ENCODE peak calls at places on chromosomes 7 and 10, in nine cellular contexts. One of them, this sample, is unnamed. For H3K4me1, the result is how much of the 10 kb centered on the place peaks cover.

GRCh38 chr10:50512743-50513416 is 110.9 kb downstream of the SGMS1 start:
- DNase-seq in uterus: no peak
- DNase-seq in keratinocyte: no peak
- DNase-seq in body of pancreas: no peak
- DNase-seq in CD8-positive, alpha-beta T cell: no peak
- DNase-seq in OCI-LY7: peak
- DNase-seq in DND-41: no peak
- DNase-seq in right cardiac atrium: no peak
- DNase-seq in stomach: no peak
- DNase-seq in this sample: no peak

GRCh38 chr10:121216721-121217181 is 365.6 kb downstream of the WDR11 start:
- DNase-seq in OCI-LY7: no peak
- DNase-seq in keratinocyte: no peak
- DNase-seq in body of pancreas: no peak
- DNase-seq in right cardiac atrium: peak
- DNase-seq in DND-41: no peak
- DNase-seq in uterus: no peak
- DNase-seq in CD8-positive, alpha-beta T cell: no peak
- DNase-seq in stomach: no peak
- DNase-seq in this sample: no peak

GRCh38 chr10:13272164-13272571 is 27.7 kb downstream of the PHYH start:
- DNase-seq in keratinocyte: no peak
- DNase-seq in stomach: no peak
- DNase-seq in right cardiac atrium: peak
- DNase-seq in OCI-LY7: peak
- DNase-seq in CD8-positive, alpha-beta T cell: no peak
- DNase-seq in DND-41: no peak
- DNase-seq in body of pancreas: no peak
- DNase-seq in uterus: peak
- DNase-seq in this sample: peak

GRCh38 chr7:32158751-32159360 is 88.6 kb upstream of the PDE1C start:
- DNase-seq in DND-41: no peak
- DNase-seq in CD8-positive, alpha-beta T cell: no peak
- DNase-seq in right cardiac atrium: no peak
- DNase-seq in keratinocyte: no peak
- DNase-seq in body of pancreas: no peak
- DNase-seq in OCI-LY7: no peak
- DNase-seq in stomach: no peak
- DNase-seq in uterus: no peak
- DNase-seq in this sample: no peak

GRCh38 chr7:155002411-155003214 is at the start of gene PAXIP1:
- DNase-seq in body of pancreas: peak
- DNase-seq in stomach: peak
- DNase-seq in CD8-positive, alpha-beta T cell: no peak
- DNase-seq in uterus: no peak
- DNase-seq in keratinocyte: no peak
- DNase-seq in right cardiac atrium: peak
- DNase-seq in OCI-LY7: peak
- DNase-seq in DND-41: peak
- DNase-seq in this sample: peak

GRCh38 chr10:19728376-19728775 is 87.9 kb upstream of the PLXDC2 start:
- DNase-seq in right cardiac atrium: no peak
- DNase-seq in DND-41: no peak
- DNase-seq in OCI-LY7: no peak
- DNase-seq in uterus: no peak
- DNase-seq in keratinocyte: no peak
- DNase-seq in body of pancreas: no peak
- DNase-seq in stomach: no peak
- DNase-seq in CD8-positive, alpha-beta T cell: no peak
- DNase-seq in this sample: no peak

GRCh38 chr10:11636761-11637166 is 25.3 kb upstream of the USP6NL start:
- DNase-seq in body of pancreas: no peak
- DNase-seq in uterus: no peak
- DNase-seq in CD8-positive, alpha-beta T cell: no peak
- DNase-seq in DND-41: no peak
- DNase-seq in OCI-LY7: no peak
- DNase-seq in stomach: no peak
- DNase-seq in keratinocyte: no peak
- DNase-seq in right cardiac atrium: no peak
- DNase-seq in this sample: peak

GRCh38 chr10:91681361-91682276 is 48.7 kb upstream of the PPP1R3C start:
- DNase-seq in body of pancreas: no peak
- DNase-seq in right cardiac atrium: peak
- DNase-seq in CD8-positive, alpha-beta T cell: no peak
- DNase-seq in DND-41: no peak
- DNase-seq in stomach: no peak
- DNase-seq in OCI-LY7: no peak
- DNase-seq in keratinocyte: no peak
- DNase-seq in uterus: no peak
- DNase-seq in this sample: peak

GRCh38 chr10:106479619-106480018 is 684.9 kb downstream of the SORCS1 start:
- DNase-seq in right cardiac atrium: no peak
- DNase-seq in keratinocyte: no peak
- DNase-seq in CD8-positive, alpha-beta T cell: no peak
- DNase-seq in uterus: no peak
- DNase-seq in DND-41: no peak
- DNase-seq in stomach: no peak
- DNase-seq in OCI-LY7: no peak
- DNase-seq in body of pancreas: no peak
- DNase-seq in this sample: no peak

GRCh38 chr10:102246261-102246660 is 929 bp downstream of the GBF1 start:
- DNase-seq in stomach: no peak
- DNase-seq in CD8-positive, alpha-beta T cell: no peak
- DNase-seq in right cardiac atrium: no peak
- DNase-seq in OCI-LY7: peak
- DNase-seq in DND-41: no peak
- DNase-seq in uterus: no peak
- DNase-seq in keratinocyte: no peak
- DNase-seq in body of pancreas: no peak
- DNase-seq in this sample: no peak

GRCh38 chr10:44385726-44386438 is 985 bp upstream of the CXCL12 start:
- DNase-seq in body of pancreas: no peak
- DNase-seq in right cardiac atrium: peak
- DNase-seq in uterus: peak
- DNase-seq in CD8-positive, alpha-beta T cell: no peak
- DNase-seq in keratinocyte: no peak
- DNase-seq in OCI-LY7: no peak
- DNase-seq in DND-41: no peak
- DNase-seq in stomach: peak
- DNase-seq in this sample: no peak

GRCh38 chr10:17857040-17857439 is 47.9 kb downstream of the MRC1 start:
- DNase-seq in body of pancreas: no peak
- DNase-seq in CD8-positive, alpha-beta T cell: no peak
- DNase-seq in right cardiac atrium: no peak
- DNase-seq in keratinocyte: no peak
- DNase-seq in OCI-LY7: no peak
- DNase-seq in stomach: no peak
- DNase-seq in DND-41: no peak
- DNase-seq in uterus: no peak
- DNase-seq in this sample: no peak

GRCh38 chr10:17859492-17860156 is 50.5 kb downstream of the MRC1 start:
- DNase-seq in OCI-LY7: no peak
- DNase-seq in body of pancreas: no peak
- DNase-seq in keratinocyte: no peak
- DNase-seq in DND-41: no peak
- DNase-seq in stomach: no peak
- DNase-seq in right cardiac atrium: no peak
- DNase-seq in CD8-positive, alpha-beta T cell: no peak
- DNase-seq in uterus: no peak
- DNase-seq in this sample: no peak

GRCh38 chr10:17851611-17852010 is 42.5 kb downstream of the MRC1 start:
- DNase-seq in uterus: no peak
- DNase-seq in stomach: no peak
- DNase-seq in keratinocyte: no peak
- DNase-seq in DND-41: peak
- DNase-seq in CD8-positive, alpha-beta T cell: no peak
- DNase-seq in right cardiac atrium: peak
- DNase-seq in OCI-LY7: no peak
- DNase-seq in body of pancreas: no peak
- DNase-seq in this sample: peak

GRCh38 chr10:17850526-17850925 is 41.4 kb downstream of the MRC1 start:
- DNase-seq in DND-41: peak
- DNase-seq in keratinocyte: no peak
- DNase-seq in OCI-LY7: no peak
- DNase-seq in uterus: no peak
- DNase-seq in stomach: no peak
- DNase-seq in CD8-positive, alpha-beta T cell: no peak
- DNase-seq in body of pancreas: no peak
- DNase-seq in right cardiac atrium: no peak
- DNase-seq in this sample: peak

GRCh38 chr10:17854044-17854652 is 45.0 kb downstream of the MRC1 start:
- DNase-seq in body of pancreas: no peak
- DNase-seq in DND-41: no peak
- DNase-seq in OCI-LY7: no peak
- DNase-seq in uterus: no peak
- DNase-seq in right cardiac atrium: no peak
- DNase-seq in keratinocyte: no peak
- DNase-seq in stomach: no peak
- DNase-seq in CD8-positive, alpha-beta T cell: no peak
- DNase-seq in this sample: no peak
- H3K4me3 ChIP-seq in body of pancreas: no peak
- H3K4me3 ChIP-seq in DND-41: no peak
- H3K4me3 ChIP-seq in OCI-LY7: no peak
- H3K4me3 ChIP-seq in uterus: no peak
- H3K4me3 ChIP-seq in right cardiac atrium: no peak
- H3K4me3 ChIP-seq in keratinocyte: no peak
- H3K4me3 ChIP-seq in stomach: no peak
- H3K4me3 ChIP-seq in CD8-positive, alpha-beta T cell: no peak
- H3K4me3 ChIP-seq in this sample: no peak

GRCh38 chr10:125021686-125022374 is 79.9 kb downstream of the ZRANB1 start:
- DNase-seq in body of pancreas: no peak
- DNase-seq in CD8-positive, alpha-beta T cell: no peak
- DNase-seq in uterus: no peak
- DNase-seq in right cardiac atrium: peak
- DNase-seq in DND-41: no peak
- DNase-seq in keratinocyte: no peak
- DNase-seq in OCI-LY7: no peak
- DNase-seq in stomach: no peak
- DNase-seq in this sample: no peak
- H3K4me1 ChIP-seq in body of pancreas: under half
- H3K4me1 ChIP-seq in CD8-positive, alpha-beta T cell: under half
- H3K4me1 ChIP-seq in uterus: under half
- H3K4me1 ChIP-seq in right cardiac atrium: under half
- H3K4me1 ChIP-seq in DND-41: under half
- H3K4me1 ChIP-seq in keratinocyte: under half
- H3K4me1 ChIP-seq in OCI-LY7: under half
- H3K4me1 ChIP-seq in stomach: half or more
- H3K4me1 ChIP-seq in this sample: half or more

GRCh38 chr7:124076844-124077243 is 44.0 kb upstream of the TMEM229A start:
- DNase-seq in keratinocyte: no peak
- DNase-seq in uterus: no peak
- DNase-seq in right cardiac atrium: no peak
- DNase-seq in CD8-positive, alpha-beta T cell: no peak
- DNase-seq in DND-41: no peak
- DNase-seq in body of pancreas: no peak
- DNase-seq in stomach: no peak
- DNase-seq in OCI-LY7: no peak
- DNase-seq in this sample: no peak
- H3K4me3 ChIP-seq in keratinocyte: no peak
- H3K4me3 ChIP-seq in uterus: no peak
- H3K4me3 ChIP-seq in right cardiac atrium: no peak
- H3K4me3 ChIP-seq in CD8-positive, alpha-beta T cell: no peak
- H3K4me3 ChIP-seq in DND-41: no peak
- H3K4me3 ChIP-seq in body of pancreas: no peak
- H3K4me3 ChIP-seq in stomach: no peak
- H3K4me3 ChIP-seq in OCI-LY7: no peak
- H3K4me3 ChIP-seq in this sample: no peak

GRCh38 chr10:112962343-112962742 is 12.3 kb downstream of the TCF7L2 start:
- DNase-seq in right cardiac atrium: no peak
- DNase-seq in DND-41: no peak
- DNase-seq in keratinocyte: no peak
- DNase-seq in stomach: no peak
- DNase-seq in CD8-positive, alpha-beta T cell: no peak
- DNase-seq in uterus: no peak
- DNase-seq in body of pancreas: no peak
- DNase-seq in OCI-LY7: no peak
- DNase-seq in this sample: no peak
- H3K4me1 ChIP-seq in right cardiac atrium: under half
- H3K4me1 ChIP-seq in DND-41: under half
- H3K4me1 ChIP-seq in keratinocyte: under half
- H3K4me1 ChIP-seq in stomach: under half
- H3K4me1 ChIP-seq in CD8-positive, alpha-beta T cell: under half
- H3K4me1 ChIP-seq in uterus: under half
- H3K4me1 ChIP-seq in body of pancreas: under half
- H3K4me1 ChIP-seq in OCI-LY7: under half
- H3K4me1 ChIP-seq in this sample: under half

GRCh38 chr10:52801951-52802350 is 29.4 kb upstream of the MBL2 start:
- DNase-seq in right cardiac atrium: no peak
- DNase-seq in keratinocyte: no peak
- DNase-seq in uterus: no peak
- DNase-seq in DND-41: no peak
- DNase-seq in CD8-positive, alpha-beta T cell: no peak
- DNase-seq in body of pancreas: no peak
- DNase-seq in stomach: no peak
- DNase-seq in OCI-LY7: no peak
- DNase-seq in this sample: no peak
- H3K4me3 ChIP-seq in right cardiac atrium: no peak
- H3K4me3 ChIP-seq in keratinocyte: no peak
- H3K4me3 ChIP-seq in uterus: no peak
- H3K4me3 ChIP-seq in DND-41: no peak
- H3K4me3 ChIP-seq in CD8-positive, alpha-beta T cell: no peak
- H3K4me3 ChIP-seq in body of pancreas: no peak
- H3K4me3 ChIP-seq in stomach: no peak
- H3K4me3 ChIP-seq in OCI-LY7: no peak
- H3K4me3 ChIP-seq in this sample: no peak

GRCh38 chr7:141291541-141291940 is 217.7 kb downstream of the TMEM178B start:
- DNase-seq in DND-41: no peak
- DNase-seq in body of pancreas: no peak
- DNase-seq in stomach: no peak
- DNase-seq in right cardiac atrium: no peak
- DNase-seq in uterus: no peak
- DNase-seq in OCI-LY7: no peak
- DNase-seq in CD8-positive, alpha-beta T cell: no peak
- DNase-seq in keratinocyte: no peak
- DNase-seq in this sample: no peak
- H3K4me1 ChIP-seq in DND-41: under half
- H3K4me1 ChIP-seq in body of pancreas: under half
- H3K4me1 ChIP-seq in stomach: under half
- H3K4me1 ChIP-seq in right cardiac atrium: under half
- H3K4me1 ChIP-seq in uterus: under half
- H3K4me1 ChIP-seq in OCI-LY7: under half
- H3K4me1 ChIP-seq in CD8-positive, alpha-beta T cell: under half
- H3K4me1 ChIP-seq in keratinocyte: under half
- H3K4me1 ChIP-seq in this sample: under half